ENCODE peak calls at places on chromosomes 12 and 14, in nine cellular contexts. One of them, this sample, is unnamed.

GRCh38 chr12:30926243-30927209 is at the start of gene TSPAN11:
- DNase-seq in stimulated activated CD8-positive, alpha-beta memory T cell treated with anti-CD3 and anti-CD28 coated beads, Interleukin-7, amount 100 ng/mL, for 1 hour: no peak
- DNase-seq in Caco-2: no peak
- DNase-seq in T-helper 17 cell: no peak
- DNase-seq in activated CD4-positive, CD25-positive, alpha-beta regulatory T cell treated with anti-CD3 and anti-CD28 coated beads, Interleukin-2, amount 50 U/mL, for 16 hours: no peak
- DNase-seq in AG09309: no peak
- DNase-seq in NCI-H446: no peak
- DNase-seq in mesothelial cell of epicardium: peak
- DNase-seq in C1 segment of cervical spinal cord: no peak
- DNase-seq in this sample: no peak

GRCh38 chr12:57127710-57128518 is at the start of gene LRP1:
- DNase-seq in stimulated activated CD8-positive, alpha-beta memory T cell treated with anti-CD3 and anti-CD28 coated beads, Interleukin-7, amount 100 ng/mL, for 1 hour: peak
- DNase-seq in Caco-2: peak
- DNase-seq in T-helper 17 cell: peak
- DNase-seq in activated CD4-positive, CD25-positive, alpha-beta regulatory T cell treated with anti-CD3 and anti-CD28 coated beads, Interleukin-2, amount 50 U/mL, for 16 hours: peak
- DNase-seq in AG09309: no peak
- DNase-seq in NCI-H446: peak
- DNase-seq in mesothelial cell of epicardium: peak
- DNase-seq in C1 segment of cervical spinal cord: peak
- DNase-seq in this sample: peak

GRCh38 chr12:30047499-30048262 is 263.9 kb upstream of the TMTC1 start:
- DNase-seq in stimulated activated CD8-positive, alpha-beta memory T cell treated with anti-CD3 and anti-CD28 coated beads, Interleukin-7, amount 100 ng/mL, for 1 hour: no peak
- DNase-seq in Caco-2: no peak
- DNase-seq in T-helper 17 cell: no peak
- DNase-seq in activated CD4-positive, CD25-positive, alpha-beta regulatory T cell treated with anti-CD3 and anti-CD28 coated beads, Interleukin-2, amount 50 U/mL, for 16 hours: no peak
- DNase-seq in AG09309: no peak
- DNase-seq in NCI-H446: no peak
- DNase-seq in mesothelial cell of epicardium: no peak
- DNase-seq in C1 segment of cervical spinal cord: no peak
- DNase-seq in this sample: no peak

GRCh38 chr12:32705783-32706182 is 26.7 kb downstream of the DNM1L start:
- DNase-seq in stimulated activated CD8-positive, alpha-beta memory T cell treated with anti-CD3 and anti-CD28 coated beads, Interleukin-7, amount 100 ng/mL, for 1 hour: no peak
- DNase-seq in Caco-2: no peak
- DNase-seq in T-helper 17 cell: no peak
- DNase-seq in activated CD4-positive, CD25-positive, alpha-beta regulatory T cell treated with anti-CD3 and anti-CD28 coated beads, Interleukin-2, amount 50 U/mL, for 16 hours: no peak
- DNase-seq in AG09309: no peak
- DNase-seq in NCI-H446: no peak
- DNase-seq in mesothelial cell of epicardium: no peak
- DNase-seq in C1 segment of cervical spinal cord: no peak
- DNase-seq in this sample: no peak

GRCh38 chr14:32349322-32349721 is 20.2 kb downstream of the AKAP6 start:
- DNase-seq in stimulated activated CD8-positive, alpha-beta memory T cell treated with anti-CD3 and anti-CD28 coated beads, Interleukin-7, amount 100 ng/mL, for 1 hour: no peak
- DNase-seq in Caco-2: no peak
- DNase-seq in T-helper 17 cell: no peak
- DNase-seq in activated CD4-positive, CD25-positive, alpha-beta regulatory T cell treated with anti-CD3 and anti-CD28 coated beads, Interleukin-2, amount 50 U/mL, for 16 hours: no peak
- DNase-seq in AG09309: no peak
- DNase-seq in NCI-H446: no peak
- DNase-seq in mesothelial cell of epicardium: no peak
- DNase-seq in C1 segment of cervical spinal cord: no peak
- DNase-seq in this sample: no peak

GRCh38 chr14:90811641-90812040 is 4.6 kb downstream of the TTC7B start:
- DNase-seq in stimulated activated CD8-positive, alpha-beta memory T cell treated with anti-CD3 and anti-CD28 coated beads, Interleukin-7, amount 100 ng/mL, for 1 hour: no peak
- DNase-seq in Caco-2: no peak
- DNase-seq in T-helper 17 cell: no peak
- DNase-seq in activated CD4-positive, CD25-positive, alpha-beta regulatory T cell treated with anti-CD3 and anti-CD28 coated beads, Interleukin-2, amount 50 U/mL, for 16 hours: no peak
- DNase-seq in AG09309: no peak
- DNase-seq in NCI-H446: no peak
- DNase-seq in mesothelial cell of epicardium: no peak
- DNase-seq in C1 segment of cervical spinal cord: no peak
- DNase-seq in this sample: no peak

GRCh38 chr12:67943295-67943892 is 45.9 kb upstream of the IFNG-AS1 start:
- DNase-seq in stimulated activated CD8-positive, alpha-beta memory T cell treated with anti-CD3 and anti-CD28 coated beads, Interleukin-7, amount 100 ng/mL, for 1 hour: peak
- DNase-seq in Caco-2: peak
- DNase-seq in T-helper 17 cell: peak
- DNase-seq in activated CD4-positive, CD25-positive, alpha-beta regulatory T cell treated with anti-CD3 and anti-CD28 coated beads, Interleukin-2, amount 50 U/mL, for 16 hours: peak
- DNase-seq in AG09309: peak
- DNase-seq in NCI-H446: peak
- DNase-seq in mesothelial cell of epicardium: no peak
- DNase-seq in C1 segment of cervical spinal cord: peak
- DNase-seq in this sample: no peak

GRCh38 chr12:13210543-13211190 is 14.1 kb downstream of the EMP1 start:
- DNase-seq in stimulated activated CD8-positive, alpha-beta memory T cell treated with anti-CD3 and anti-CD28 coated beads, Interleukin-7, amount 100 ng/mL, for 1 hour: no peak
- DNase-seq in Caco-2: no peak
- DNase-seq in T-helper 17 cell: no peak
- DNase-seq in activated CD4-positive, CD25-positive, alpha-beta regulatory T cell treated with anti-CD3 and anti-CD28 coated beads, Interleukin-2, amount 50 U/mL, for 16 hours: no peak
- DNase-seq in AG09309: no peak
- DNase-seq in NCI-H446: no peak
- DNase-seq in mesothelial cell of epicardium: no peak
- DNase-seq in C1 segment of cervical spinal cord: no peak
- DNase-seq in this sample: no peak

GRCh38 chr12:3040663-3041544 is 36.3 kb upstream of the TSPAN9 start:
- DNase-seq in stimulated activated CD8-positive, alpha-beta memory T cell treated with anti-CD3 and anti-CD28 coated beads, Interleukin-7, amount 100 ng/mL, for 1 hour: no peak
- DNase-seq in Caco-2: no peak
- DNase-seq in T-helper 17 cell: no peak
- DNase-seq in activated CD4-positive, CD25-positive, alpha-beta regulatory T cell treated with anti-CD3 and anti-CD28 coated beads, Interleukin-2, amount 50 U/mL, for 16 hours: no peak
- DNase-seq in AG09309: no peak
- DNase-seq in NCI-H446: no peak
- DNase-seq in mesothelial cell of epicardium: no peak
- DNase-seq in C1 segment of cervical spinal cord: no peak
- DNase-seq in this sample: no peak

GRCh38 chr12:89556976-89557375 is 31.1 kb upstream of the POC1B start:
- DNase-seq in stimulated activated CD8-positive, alpha-beta memory T cell treated with anti-CD3 and anti-CD28 coated beads, Interleukin-7, amount 100 ng/mL, for 1 hour: no peak
- DNase-seq in Caco-2: no peak
- DNase-seq in T-helper 17 cell: no peak
- DNase-seq in activated CD4-positive, CD25-positive, alpha-beta regulatory T cell treated with anti-CD3 and anti-CD28 coated beads, Interleukin-2, amount 50 U/mL, for 16 hours: no peak
- DNase-seq in AG09309: no peak
- DNase-seq in NCI-H446: no peak
- DNase-seq in mesothelial cell of epicardium: no peak
- DNase-seq in C1 segment of cervical spinal cord: no peak
- DNase-seq in this sample: no peak

GRCh38 chr14:71538949-71539659 is 393.1 kb upstream of the RGS6 start:
- DNase-seq in stimulated activated CD8-positive, alpha-beta memory T cell treated with anti-CD3 and anti-CD28 coated beads, Interleukin-7, amount 100 ng/mL, for 1 hour: no peak
- DNase-seq in Caco-2: no peak
- DNase-seq in T-helper 17 cell: no peak
- DNase-seq in activated CD4-positive, CD25-positive, alpha-beta regulatory T cell treated with anti-CD3 and anti-CD28 coated beads, Interleukin-2, amount 50 U/mL, for 16 hours: no peak
- DNase-seq in AG09309: peak
- DNase-seq in NCI-H446: no peak
- DNase-seq in mesothelial cell of epicardium: no peak
- DNase-seq in C1 segment of cervical spinal cord: no peak
- DNase-seq in this sample: no peak

This sample was measured in activated B cell treated with CpG ODN at 0.5 μM for 24 hours.